ENCODE peak calls at places on chromosome 11, in ten cellular contexts. F, E, L, H, B, V, D, R, S and W are unnamed samples.
A peak's percentile ranks its signal among the peaks of the same experiment; 100 is the strongest.

GRCh38 chr11:123454060-123454651 is 24.1 kb downstream of the GRAMD1B start:
- DNase-seq in E (no peak), F (peak; percentile 94), S (no peak), R (no peak), L (no peak), D (no peak), H (peak; percentile 61), B (no peak), V (peak; percentile 58), W (no peak)

GRCh38 chr11:22459053-22459452 is 120.9 kb downstream of the SLC17A6 start:
- DNase-seq in H (peak; percentile 79), D (peak; percentile 55), E (no peak), F (no peak), V (no peak), L (no peak), B (no peak), R (peak; percentile 60), S (peak; percentile 62), W (no peak)

GRCh38 chr11:71372693-71373657 is 75.2 kb downstream of the DHCR7 start:
- DNase-seq in H (peak; percentile 50), B (peak; percentile 11), S (peak; percentile 56), V (peak; percentile 45), E (no peak), L (peak; percentile 1), D (peak; percentile 2), F (no peak), R (peak; percentile 51), W (no peak)

GRCh38 chr11:83521647-83522596 is 235.8 kb upstream of the CCDC90B start:
- DNase-seq in F (peak; percentile 20), D (no peak), B (peak; percentile 2), V (no peak), L (no peak), H (peak; percentile 31), R (peak; percentile 49), E (no peak), S (peak; percentile 36), W (no peak)

GRCh38 chr11:13009921-13010736 is 1.0 kb downstream of the RASSF10 start:
- DNase-seq in L (no peak), F (no peak), B (no peak), S (peak; percentile 21), H (peak; percentile 7), E (no peak), D (no peak), V (no peak), R (peak; percentile 21), W (no peak)

GRCh38 chr11:103234974-103235373 is 125.7 kb downstream of the DYNC2H1 start:
- DNase-seq in B (peak; percentile 55), H (peak; percentile 89), E (no peak), S (peak; percentile 61), D (no peak), F (no peak), L (peak; percentile 46), V (peak; percentile 14), R (peak; percentile 74), W (peak; percentile 48)

GRCh38 chr11:70677232-70677916 is 279.0 kb downstream of the CTTN start:
- DNase-seq in F (no peak), S (no peak), E (no peak), R (no peak), L (no peak), V (no peak), D (no peak), H (no peak), B (no peak), W (no peak)

GRCh38 chr11:56624661-56625110 is 10.0 kb upstream of the OR5M1 start:
- DNase-seq in R (peak; percentile 67), V (peak; percentile 13), B (peak; percentile 10), F (peak; percentile 69), H (peak; percentile 34), L (no peak), E (no peak), D (no peak), S (peak; percentile 45), W (peak; percentile 1)

GRCh38 chr11:62223095-62223494 is 14.6 kb downstream of the SCGB2A1 start:
- DNase-seq in D (no peak), V (peak; percentile 24), H (no peak), F (no peak), L (no peak), B (no peak), E (no peak), R (no peak), S (peak; percentile 6), W (peak; percentile 39)

GRCh38 chr11:104653011-104653806 is 245.1 kb downstream of the CASP12 start:
- DNase-seq in R (peak; percentile 20), E (no peak), S (peak; percentile 39), V (peak; percentile 18), B (no peak), L (no peak), D (no peak), H (no peak), F (no peak), W (no peak)

GRCh38 chr11:87063982-87064381 is 26.2 kb downstream of the TMEM135 start:
- DNase-seq in B (no peak), V (peak; percentile 16), H (peak; percentile 19), L (no peak), F (no peak), D (no peak), R (peak; percentile 40), S (peak; percentile 10), E (no peak), W (no peak)

GRCh38 chr11:693415-693831 is 1.6 kb downstream of the DEAF1 start:
- DNase-seq in R (peak; percentile 31), F (no peak), S (peak; percentile 30), H (no peak), D (no peak), E (no peak), B (no peak), L (no peak), V (no peak), W (no peak)
- H3K4me3 ChIP-seq in R (peak overlapping the region; percentile 35), F (peak overlapping the region; percentile 11), S (peak overlapping the region; percentile 61), H (peak overlapping the region; percentile 4), D (peak overlapping the region; percentile 90), E (peak overlapping the region; percentile 97), B (peak overlapping the region; percentile 19), L (peak overlapping the region; percentile 79), V (peak overlapping the region; percentile 37), W (peak overlapping the region; percentile 97)

DNA sequence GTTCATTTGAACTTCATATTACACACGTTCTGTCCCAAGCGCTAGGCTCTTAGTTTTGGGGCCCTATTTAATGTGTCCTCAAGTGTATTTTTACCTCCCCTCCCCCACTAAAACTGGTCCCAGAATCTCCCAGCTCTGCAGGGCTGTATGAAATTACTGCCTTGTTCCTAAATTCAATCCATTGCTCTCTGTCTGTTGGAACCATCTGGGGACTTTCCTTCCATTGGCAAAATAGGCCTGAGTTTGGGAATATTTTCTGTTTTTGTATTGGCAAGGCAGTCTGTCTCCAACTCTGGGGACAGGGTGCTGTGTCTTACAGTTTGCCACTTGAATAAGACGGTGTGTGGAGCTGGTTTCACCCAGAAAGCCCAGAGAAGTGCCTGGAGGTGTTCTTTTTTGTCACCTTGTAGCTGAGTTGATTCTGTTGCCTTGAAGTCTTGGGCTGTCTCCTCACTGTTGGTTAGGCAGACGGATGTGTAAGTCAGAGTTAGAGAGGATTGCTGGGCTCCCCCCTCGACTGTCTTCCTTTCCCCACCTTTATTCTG is 1.3 kb downstream of the PACS1 start:
- DNase-seq in D (no peak), H (no peak), V (no peak), R (no peak), B (no peak), F (no peak), S (peak; percentile 31), L (no peak), E (no peak), W (no peak)
- H3K4me3 ChIP-seq in D (peak overlapping the region; percentile 81), H (peak overlapping the region; percentile 99), V (peak overlapping the region; percentile 72), R (peak overlapping the region; percentile 65), B (peak overlapping the region; percentile 81), F (peak overlapping the region; percentile 72), S (peak overlapping the region; percentile 77), L (peak overlapping the region; percentile 76), E (peak overlapping the region; percentile 96), W (peak overlapping the region; percentile 61)

GRCh38 chr11:698493-699115 is 3.0 kb downstream of the TMEM80 start:
- DNase-seq in L (no peak), V (no peak), D (no peak), E (no peak), R (no peak), H (no peak), B (no peak), F (no peak), S (peak; percentile 20), W (no peak)

GRCh38 chr11:697811-698311 is 2.2 kb downstream of the TMEM80 start:
- DNase-seq in B (no peak), D (no peak), V (peak; percentile 55), E (no peak), H (peak; percentile 76), L (no peak), S (peak; percentile 56), R (peak; percentile 72), F (no peak), W (no peak)

GRCh38 chr11:695332-695605 is 247 bp upstream of the DEAF1 start:
- DNase-seq in V (no peak), L (no peak), H (no peak), E (no peak), F (no peak), R (no peak), S (no peak), B (no peak), D (no peak), W (no peak)

GRCh38 chr11:695606-696381 is at the start of gene TMEM80:
- DNase-seq in H (peak; percentile 96), F (peak; percentile 83), R (peak; percentile 96), D (peak; percentile 85), L (peak; percentile 93), S (peak; percentile 99), E (peak; percentile 95), V (peak; percentile 99), B (peak; percentile 80), W (peak; percentile 92)

DNA sequence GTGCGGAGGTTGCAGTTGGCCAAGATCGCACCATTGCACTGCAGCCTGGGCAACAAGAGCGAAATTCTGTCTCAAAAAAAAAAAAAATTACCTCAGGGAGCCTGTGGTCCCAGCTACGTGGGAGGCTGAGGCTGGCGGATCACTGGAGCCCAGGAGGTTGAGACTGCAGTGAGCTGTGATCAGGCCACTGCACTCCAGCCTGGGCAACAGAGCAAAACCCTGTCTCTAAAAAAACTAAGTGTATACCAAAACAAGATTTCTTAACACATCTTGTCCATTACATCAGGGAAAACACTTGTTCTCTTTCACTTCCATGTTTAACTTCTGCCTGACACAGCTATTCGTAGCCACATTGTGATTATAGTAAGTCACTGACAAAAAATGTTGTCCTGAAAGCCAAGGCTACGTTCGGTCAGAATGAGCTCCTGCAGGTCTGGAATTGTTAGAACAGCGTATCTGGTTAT is 1.4 kb downstream of the TMEM80 start:
- DNase-seq in L (peak; percentile 65), V (peak; percentile 87), B (peak; percentile 76), H (peak; percentile 90), R (peak; percentile 87), F (peak; percentile 75), D (peak; percentile 33), E (no peak), S (peak; percentile 91), W (no peak)
- H3K4me3 ChIP-seq in L (no peak overlapping the region), V (no peak overlapping the region), B (peak overlapping the region; percentile 53), H (no peak overlapping the region), R (peak overlapping the region; percentile 82), F (peak overlapping the region; percentile 79), D (no peak overlapping the region), E (peak overlapping the region; percentile 97), S (no peak overlapping the region), W (peak overlapping the region; percentile 97)

DNA sequence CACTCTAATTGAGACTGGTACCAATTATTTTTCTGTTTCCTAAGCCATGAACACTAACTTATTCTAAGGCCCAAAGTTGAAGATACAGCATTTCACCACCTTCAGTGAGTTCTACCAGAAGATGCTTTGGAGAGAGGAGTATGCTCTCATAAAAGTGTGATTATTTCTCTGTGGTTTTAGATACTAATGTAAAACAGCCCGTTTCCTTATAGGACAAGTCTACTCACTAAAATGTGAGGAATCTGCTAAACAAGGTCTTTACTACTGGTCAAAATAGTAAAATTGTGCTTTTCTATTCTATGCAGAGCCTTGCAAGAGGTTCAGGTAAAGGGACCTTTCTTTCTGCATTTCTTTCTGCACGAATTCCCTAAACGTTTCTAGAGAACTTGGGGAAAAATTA is 2.4 kb downstream of the LGR4 start:
- DNase-seq in H (no peak), D (no peak), E (no peak), F (no peak), L (no peak), B (no peak), S (no peak), R (no peak), V (no peak), W (no peak)
- H3K4me3 ChIP-seq in H (no peak overlapping the region), D (no peak overlapping the region), E (peak overlapping the region; percentile 85), F (peak overlapping the region; percentile 92), L (no peak overlapping the region), B (no peak overlapping the region), S (no peak overlapping the region), R (no peak overlapping the region), V (peak overlapping the region; percentile 4), W (no peak overlapping the region)